ENCODE peak calls at places on chromosomes 12 and 14, in seven cellular contexts. E is naive thymus-derived CD4-positive, alpha-beta T cell; O is HFF-Myc; M is uterus; R is brain microvascular endothelial cell; T is thoracic aorta; I is ovary. J is an unnamed sample.

GRCh38 chr14:35818346-35819115 is 7.6 kb upstream of the BRMS1L start:
- DNase-seq in O (peak), M (no peak), T (no peak), R (peak), I (no peak), E (peak), J (no peak)

GRCh38 chr14:89669209-89669608 is 252.2 kb upstream of the FOXN3 start:
- DNase-seq in E (no peak), M (no peak), I (no peak), R (no peak), T (no peak), O (no peak), J (no peak)

GRCh38 chr12:105444809-105445102 is 114.3 kb downstream of the C12orf75 start:
- DNase-seq in T (no peak), I (no peak), O (no peak), R (no peak), E (no peak), M (no peak), J (no peak)

GRCh38 chr12:93766802-93767523 is 89.8 kb downstream of the CRADD start:
- DNase-seq in M (peak), T (no peak), E (peak), I (no peak), R (peak), O (peak), J (no peak)

GRCh38 chr12:117040496-117040895 is 58.7 kb downstream of the TESC start:
- DNase-seq in M (no peak), R (no peak), E (no peak), I (no peak), T (no peak), O (no peak), J (no peak)

GRCh38 chr14:56730468-56731145 is 79.7 kb downstream of the OTX2 start:
- DNase-seq in R (no peak), E (no peak), O (no peak), T (no peak), M (no peak), I (no peak), J (no peak)

GRCh38 chr12:108828774-108829173 is 28.6 kb downstream of the SSH1 start:
- DNase-seq in O (no peak), I (no peak), E (no peak), T (no peak), R (peak), M (no peak), J (peak)

GRCh38 chr14:80390911-80391310 is 179.6 kb upstream of the DIO2 start:
- DNase-seq in I (no peak), O (no peak), M (no peak), E (no peak), T (no peak), R (peak), J (peak)

GRCh38 chr14:72638021-72638420 is 255.9 kb downstream of the DPF3 start:
- DNase-seq in I (no peak), E (no peak), O (peak), M (no peak), R (peak), T (no peak), J (peak)

GRCh38 chr12:3377056-3377455 is 113.9 kb upstream of the PRMT8 start:
- DNase-seq in R (no peak), O (no peak), T (no peak), E (no peak), M (no peak), I (no peak), J (no peak)

GRCh38 chr12:3381059-3382047 is 109.7 kb upstream of the PRMT8 start:
- DNase-seq in I (peak), M (no peak), E (no peak), O (peak), T (no peak), R (no peak), J (peak)

GRCh38 chr12:3379079-3379478 is 111.9 kb upstream of the PRMT8 start:
- DNase-seq in E (no peak), I (no peak), R (no peak), T (no peak), M (no peak), O (no peak), J (no peak)

GRCh38 chr12:3378655-3379054 is 112.3 kb upstream of the PRMT8 start:
- DNase-seq in E (no peak), M (no peak), T (no peak), R (no peak), I (no peak), O (no peak), J (no peak)

GRCh38 chr12:3380200-3381020 is 110.6 kb upstream of the PRMT8 start:
- DNase-seq in E (no peak), O (peak), M (no peak), T (no peak), R (no peak), I (peak), J (peak)
- H3K4me3 ChIP-seq in E (no peak), O (peak), M (no peak), T (no peak), R (no peak), I (no peak), J (no peak)

GRCh38 chr12:2092890-2093289 is 40.1 kb downstream of the CACNA1C start:
- DNase-seq in O (no peak), I (no peak), M (no peak), R (no peak), E (no peak), T (peak), J (no peak)
- H3K4me3 ChIP-seq in O (no peak), I (no peak), M (no peak), R (no peak), E (no peak), T (no peak), J (no peak)

GRCh38 chr12:54363047-54363446 is 1.2 kb downstream of the GPR84 start:
- DNase-seq in R (no peak), I (no peak), E (no peak), T (no peak), O (no peak), M (no peak), J (no peak)

GRCh38 chr12:54360717-54361456 is 3.4 kb downstream of the GPR84 start:
- DNase-seq in O (peak), I (peak), T (no peak), M (peak), E (peak), R (peak), J (no peak)

GRCh38 chr12:54368016-54368708 is 3.9 kb upstream of the GPR84 start:
- DNase-seq in R (no peak), T (no peak), E (no peak), M (no peak), O (no peak), I (no peak), J (no peak)

GRCh38 chr12:54363610-54364009 is 676 bp downstream of the GPR84 start:
- DNase-seq in O (no peak), M (no peak), R (no peak), E (no peak), T (no peak), I (no peak), J (no peak)

DNA sequence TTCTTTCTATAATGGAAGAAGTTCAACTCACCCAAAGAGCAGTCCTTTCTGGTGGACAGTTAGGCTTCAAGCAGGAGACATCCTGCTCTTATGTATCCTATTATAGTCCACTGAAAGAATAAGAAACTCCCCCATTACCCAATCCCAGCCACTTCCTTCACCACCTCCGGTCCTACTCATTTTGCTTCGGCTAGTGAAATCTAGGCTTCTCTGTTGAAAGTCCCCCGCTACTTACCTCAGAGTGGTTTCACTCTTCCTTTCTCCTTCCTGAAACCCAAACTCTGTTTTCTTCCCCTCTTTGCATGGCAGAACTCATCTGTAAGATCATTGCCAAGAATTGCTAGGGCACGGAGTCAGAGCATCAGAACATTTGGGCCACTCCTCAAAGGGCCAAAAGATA is at the start of gene GPR84:
- DNase-seq in E (no peak), R (no peak), T (no peak), O (no peak), I (no peak), M (no peak), J (no peak)
- H3K4me3 ChIP-seq in E (no peak), R (no peak), T (peak), O (no peak), I (no peak), M (no peak), J (no peak)

GRCh38 chr14:91866511-91867295 is 633 bp downstream of the TC2N start:
- DNase-seq in E (no peak), O (no peak), R (no peak), T (no peak), I (no peak), M (no peak), J (no peak)

GRCh38 chr14:91867316-91867988 is at the start of gene TC2N:
- DNase-seq in T (no peak), O (no peak), M (no peak), E (peak), I (no peak), R (no peak), J (no peak)

GRCh38 chr14:91869556-91869955 is 2.2 kb upstream of the TC2N start:
- DNase-seq in O (no peak), I (no peak), T (no peak), E (no peak), M (no peak), R (peak), J (no peak)

GRCh38 chr14:91862417-91862816 is 4.9 kb downstream of the TC2N start:
- DNase-seq in R (no peak), I (no peak), E (no peak), T (no peak), M (no peak), O (no peak), J (no peak)

GRCh38 chr14:91866061-91866460 is 1.3 kb downstream of the TC2N start:
- DNase-seq in M (no peak), R (no peak), E (peak), T (no peak), O (no peak), I (no peak), J (no peak)
- H3K4me3 ChIP-seq in M (no peak), R (no peak), E (peak), T (peak), O (no peak), I (no peak), J (no peak)

GRCh38 chr14:61280092-61280525 is 1.0 kb downstream of the TMEM30B start:
- DNase-seq in I (no peak), O (no peak), M (no peak), E (peak), R (no peak), T (no peak), J (no peak)
- H3K4me3 ChIP-seq in I (peak), O (peak), M (peak), E (peak), R (peak), T (peak), J (peak)